ENCODE peak calls at places on chromosome 9, in eight cellular contexts. K is adrenal gland, J is HCT116, M is IMR-90, N is endothelial cell of umbilical vein, Z is breast epithelium, T is gastrocnemius medialis, F is GM12878. R is an unnamed sample. For H3K4me1, the result is how much of the 10 kb centered on the place peaks cover.

GRCh38 chr9:71036501-71036900 is 84.9 kb downstream of the TRPM3 start:
- DNase-seq in K (no peak), J (no peak), M (no peak), N (peak), Z (no peak), T (no peak), F (no peak), R (no peak)

GRCh38 chr9:126347093-126347492 is 20.5 kb downstream of the MVB12B start:
- DNase-seq in K (no peak), J (no peak), M (no peak), N (no peak), Z (no peak), T (no peak), F (no peak), R (no peak)

GRCh38 chr9:72839140-72839539 is 113.7 kb downstream of the ALDH1A1 start:
- DNase-seq in K (no peak), J (no peak), M (no peak), N (no peak), Z (no peak), T (no peak), F (no peak), R (no peak)

GRCh38 chr9:82604947-82605656 is 457.8 kb downstream of the RASEF start:
- DNase-seq in K (peak), J (no peak), M (peak), N (no peak), Z (no peak), T (no peak), F (no peak), R (no peak)

GRCh38 chr9:11821541-11821940 is 871.6 kb upstream of the TYRP1 start:
- DNase-seq in K (no peak), J (no peak), M (no peak), N (no peak), Z (no peak), T (no peak), F (no peak), R (no peak)

GRCh38 chr9:96152550-96152949 is 149.4 kb downstream of the HSD17B3 start:
- DNase-seq in K (no peak), J (no peak), M (no peak), N (no peak), Z (no peak), T (no peak), F (peak), R (no peak)

GRCh38 chr9:18887546-18887945 is 145.5 kb downstream of the SAXO1 start:
- DNase-seq in K (no peak), J (no peak), M (no peak), N (no peak), Z (no peak), T (no peak), F (no peak), R (no peak)

GRCh38 chr9:128969491-128969890 is 22.0 kb downstream of the NUP188 start:
- DNase-seq in K (no peak), J (no peak), M (peak), N (no peak), Z (no peak), T (no peak), F (no peak), R (no peak)

GRCh38 chr9:6106576-6107339 is 91.3 kb upstream of the RANBP6 start:
- DNase-seq in K (peak), J (peak), M (peak), N (peak), Z (no peak), T (peak), F (peak), R (no peak)

GRCh38 chr9:126169736-126170135 is 156.9 kb upstream of the MVB12B start:
- DNase-seq in K (no peak), J (no peak), M (no peak), N (no peak), Z (no peak), T (no peak), F (no peak), R (no peak)

GRCh38 chr9:114087721-114088120 is 9.6 kb upstream of the AMBP start:
- DNase-seq in K (no peak), J (no peak), M (no peak), N (no peak), Z (no peak), T (no peak), F (no peak), R (no peak)

GRCh38 chr9:116422119-116422979 is 264.8 kb upstream of the TRIM32 start:
- DNase-seq in K (no peak), J (no peak), M (no peak), N (no peak), Z (no peak), T (no peak), F (no peak), R (no peak)

GRCh38 chr9:78023003-78023741 is 8.4 kb downstream of the GNAQ start:
- DNase-seq in K (no peak), J (no peak), M (peak), N (peak), Z (no peak), T (no peak), F (no peak), R (no peak)

GRCh38 chr9:30944233-30944585 is 1440.2 kb upstream of the ACO1 start:
- DNase-seq in K (no peak), J (no peak), M (no peak), N (no peak), Z (no peak), T (no peak), F (no peak), R (no peak)

GRCh38 chr9:21728781-21729180 is 73.7 kb upstream of the MTAP start:
- DNase-seq in K (no peak), J (no peak), M (peak), N (no peak), Z (no peak), T (no peak), F (no peak), R (no peak)

GRCh38 chr9:89879711-89880110 is 274.9 kb downstream of the GADD45G start:
- DNase-seq in K (peak), J (no peak), M (no peak), N (no peak), Z (peak), T (peak), F (no peak), R (no peak)

GRCh38 chr9:14722391-14723035 is at the start of gene CER1:
- DNase-seq in K (no peak), J (no peak), M (no peak), N (no peak), Z (no peak), T (no peak), F (no peak), R (no peak)

GRCh38 chr9:3330792-3331420 is 194.9 kb downstream of the RFX3 start:
- DNase-seq in K (no peak), J (no peak), M (peak), N (no peak), Z (no peak), T (no peak), F (no peak), R (no peak)

GRCh38 chr9:87836951-87837715 is 45.5 kb upstream of the SPATA31E1 start:
- DNase-seq in K (no peak), J (no peak), M (peak), N (no peak), Z (no peak), T (no peak), F (no peak), R (no peak)

GRCh38 chr9:120730661-120731514 is 16.6 kb upstream of the MEGF9 start:
- DNase-seq in K (no peak), J (no peak), M (peak), N (peak), Z (no peak), T (peak), F (no peak), R (no peak)

GRCh38 chr9:92706218-92706940 is 36.4 kb upstream of the IPPK start:
- DNase-seq in K (no peak), J (peak), M (no peak), N (peak), Z (peak), T (no peak), F (no peak), R (no peak)

GRCh38 chr9:29796291-29796952 is 2223.1 kb upstream of the C9orf72 start:
- DNase-seq in K (no peak), J (no peak), M (no peak), N (no peak), Z (no peak), T (no peak), F (peak), R (no peak)

GRCh38 chr9:19405771-19406170 is 3.0 kb upstream of the ACER2 start:
- DNase-seq in K (no peak), J (no peak), M (no peak), N (no peak), Z (no peak), T (no peak), F (no peak), R (no peak)

GRCh38 chr9:111648066-111648465 is 13.3 kb upstream of the GNG10 start:
- DNase-seq in K (peak), J (no peak), M (peak), N (no peak), Z (no peak), T (no peak), F (no peak), R (no peak)

GRCh38 chr9:91426123-91426745 is 2.6 kb upstream of the NFIL3 start:
- DNase-seq in K (no peak), J (peak), M (peak), N (peak), Z (no peak), T (no peak), F (no peak), R (no peak)

GRCh38 chr9:127393680-127394079 is 3.3 kb upstream of the SLC2A8 start:
- DNase-seq in K (peak), J (no peak), M (peak), N (no peak), Z (no peak), T (no peak), F (no peak), R (no peak)

GRCh38 chr9:4774209-4774608 is 18.5 kb upstream of the RCL1 start:
- DNase-seq in K (peak), J (no peak), M (no peak), N (no peak), Z (no peak), T (peak), F (no peak), R (no peak)

GRCh38 chr9:78811562-78812276 is 514.8 kb downstream of the PSAT1 start:
- DNase-seq in K (no peak), J (no peak), M (peak), N (no peak), Z (no peak), T (no peak), F (no peak), R (no peak)

GRCh38 chr9:20524776-20525175 is 97.5 kb downstream of the MLLT3 start:
- DNase-seq in K (no peak), J (peak), M (no peak), N (no peak), Z (no peak), T (no peak), F (no peak), R (no peak)

GRCh38 chr9:107465467-107466451 is 23.8 kb downstream of the KLF4 start:
- DNase-seq in K (peak), J (no peak), M (peak), N (peak), Z (peak), T (peak), F (no peak), R (no peak)
- TF ChIP-seq CTCF in K (peak), J (peak), M (peak), N (peak), Z (peak), T (peak), F (peak), R (peak)

GRCh38 chr9:136686794-136687711 is at the start of gene AGPAT2:
- DNase-seq in K (peak), J (peak), M (peak), N (peak), Z (peak), T (peak), F (no peak), R (peak)
- TF ChIP-seq POLR2A in K (peak), J (peak), M (no peak), N (peak), Z (no peak), T (peak), F (peak), R (peak)

GRCh38 chr9:715310-715709 is 126.2 kb upstream of the DMRT1 start:
- DNase-seq in K (no peak), J (no peak), M (no peak), N (no peak), Z (no peak), T (no peak), F (no peak), R (no peak)
- H3K4me1 ChIP-seq in K (under half), J (under half), M (under half), N (under half), Z (under half), T (half or more), F (under half), R (half or more)

DNA sequence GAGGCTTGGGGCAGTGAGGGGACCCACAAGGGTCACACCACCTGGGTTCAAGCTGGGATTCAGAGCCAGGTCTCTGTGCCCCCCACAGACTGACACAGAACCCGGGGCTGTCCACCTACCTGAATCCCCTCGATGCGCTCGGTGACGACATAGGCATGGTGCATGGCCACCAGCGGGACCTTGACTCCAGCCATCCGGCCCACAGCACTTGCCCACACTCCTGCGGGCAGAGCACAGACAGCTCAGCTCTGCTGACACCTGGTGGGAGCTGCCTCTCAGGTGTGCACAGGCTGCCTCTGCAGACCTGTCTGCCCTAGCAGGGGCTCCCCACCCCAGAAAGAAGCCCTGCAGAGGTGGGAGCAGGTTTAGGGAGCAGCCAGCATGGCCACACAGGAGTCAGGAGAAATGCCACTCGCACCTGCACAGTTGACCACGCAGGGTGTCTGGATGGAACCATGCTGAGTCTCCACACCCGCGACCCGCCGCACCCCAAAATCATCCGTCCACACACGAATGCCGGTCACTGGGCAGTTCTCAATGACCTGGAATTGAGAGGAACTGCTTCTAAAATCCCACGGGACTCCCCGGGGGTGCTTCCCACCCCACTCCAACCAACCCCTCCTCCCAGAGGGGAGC is 8.4 kb downstream of the SARDH start:
- DNase-seq in K (no peak), J (no peak), M (no peak), N (no peak), Z (peak), T (no peak), F (no peak), R (no peak)
- TF ChIP-seq CTCF in K (no peak), J (no peak), M (no peak), N (no peak), Z (no peak), T (no peak), F (no peak), R (no peak)

GRCh38 chr9:133148351-133149129 is 15.2 kb downstream of the GBGT1 start:
- DNase-seq in K (peak), J (no peak), M (peak), N (peak), Z (peak), T (peak), F (no peak), R (no peak)
- TF ChIP-seq POLR2A in K (peak), J (no peak), M (peak), N (peak), Z (no peak), T (no peak), F (no peak), R (peak)

GRCh38 chr9:122371851-122372250 is 1.0 kb downstream of the PTGS1 start:
- DNase-seq in K (no peak), J (no peak), M (no peak), N (no peak), Z (no peak), T (no peak), F (no peak), R (no peak)
- H3K4me1 ChIP-seq in K (under half), J (under half), M (under half), N (under half), Z (under half), T (under half), F (under half), R (half or more)

DNA sequence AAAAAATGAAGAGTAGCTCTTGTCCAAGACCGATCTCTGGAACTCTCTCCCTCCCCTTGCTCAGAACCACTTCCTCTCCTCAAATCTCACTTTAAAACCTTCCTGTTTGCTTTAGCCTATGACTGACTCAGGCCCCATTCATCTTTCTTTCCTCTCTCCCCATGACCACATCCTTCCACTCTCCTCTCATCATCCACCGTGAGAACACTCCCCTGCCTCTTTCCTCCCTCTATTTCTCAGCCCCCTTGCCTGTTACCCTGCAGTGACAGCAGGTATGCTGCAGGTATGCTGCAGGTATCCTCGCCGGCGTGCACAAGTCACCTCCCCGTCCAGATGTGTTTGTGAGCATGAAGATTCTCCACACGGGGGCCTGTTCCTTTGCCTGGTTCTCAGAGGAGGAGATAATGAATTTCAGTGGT is 505.3 kb downstream of the CCDC171 start:
- DNase-seq in K (no peak), J (no peak), M (peak), N (peak), Z (no peak), T (no peak), F (no peak), R (no peak)
- TF ChIP-seq CTCF in K (no peak), J (no peak), M (no peak), N (no peak), Z (no peak), T (no peak), F (no peak), R (no peak)

R was measured in esophagus squamous epithelium.